ENCODE peak calls at places on chromosomes 3 and 15, in five cellular contexts. One of them, this sample, is unnamed.

GRCh38 chr15:39920510-39921273 is 626 bp upstream of the GPR176 start:
- DNase-seq in foreskin fibroblast: peak; percentile 95
- DNase-seq in DND-41: no peak
- DNase-seq in dorsolateral prefrontal cortex: peak; percentile 83
- DNase-seq in cardiac muscle cell: peak; percentile 87
- DNase-seq in this sample: peak; percentile 44

GRCh38 chr3:129063841-129064482 is 3.4 kb downstream of the GP9 start:
- DNase-seq in foreskin fibroblast: no peak
- DNase-seq in DND-41: no peak
- DNase-seq in dorsolateral prefrontal cortex: no peak
- DNase-seq in cardiac muscle cell: no peak
- DNase-seq in this sample: no peak

GRCh38 chr3:12963869-12964712 is 109.1 kb downstream of the IQSEC1 start:
- DNase-seq in foreskin fibroblast: peak; percentile 37
- DNase-seq in DND-41: no peak
- DNase-seq in dorsolateral prefrontal cortex: no peak
- DNase-seq in cardiac muscle cell: peak; percentile 36
- DNase-seq in this sample: no peak

GRCh38 chr15:57321973-57322601 is 54.2 kb upstream of the CGNL1 start:
- DNase-seq in foreskin fibroblast: no peak
- DNase-seq in DND-41: peak; percentile 48
- DNase-seq in dorsolateral prefrontal cortex: no peak
- DNase-seq in cardiac muscle cell: no peak
- DNase-seq in this sample: peak; percentile 97

GRCh38 chr3:73772599-73772998 is 147.9 kb upstream of the PDZRN3 start:
- DNase-seq in foreskin fibroblast: no peak
- DNase-seq in DND-41: no peak
- DNase-seq in dorsolateral prefrontal cortex: no peak
- DNase-seq in cardiac muscle cell: no peak
- DNase-seq in this sample: no peak

GRCh38 chr3:156605686-156606605 is 51.0 kb upstream of the SSR3 start:
- DNase-seq in foreskin fibroblast: peak; percentile 85
- DNase-seq in DND-41: no peak
- DNase-seq in dorsolateral prefrontal cortex: peak; percentile 25
- DNase-seq in cardiac muscle cell: peak; percentile 82
- DNase-seq in this sample: no peak

GRCh38 chr15:100923076-100923475 is 3.9 kb downstream of the LRRK1 start:
- DNase-seq in foreskin fibroblast: no peak
- DNase-seq in DND-41: no peak
- DNase-seq in dorsolateral prefrontal cortex: no peak
- DNase-seq in cardiac muscle cell: no peak
- DNase-seq in this sample: no peak

GRCh38 chr3:167493240-167493639 is 19.4 kb upstream of the SERPINI2 start:
- DNase-seq in foreskin fibroblast: no peak
- DNase-seq in DND-41: no peak
- DNase-seq in dorsolateral prefrontal cortex: no peak
- DNase-seq in cardiac muscle cell: no peak
- DNase-seq in this sample: peak; percentile 20

GRCh38 chr15:38894260-38894948 is 329.8 kb upstream of the RASGRP1 start:
- DNase-seq in foreskin fibroblast: peak; percentile 89
- DNase-seq in DND-41: no peak
- DNase-seq in dorsolateral prefrontal cortex: no peak
- DNase-seq in cardiac muscle cell: peak; percentile 89
- DNase-seq in this sample: no peak

GRCh38 chr15:54979949-54980348 is 216.8 kb downstream of the RSL24D1 start:
- DNase-seq in foreskin fibroblast: no peak
- DNase-seq in DND-41: no peak
- DNase-seq in dorsolateral prefrontal cortex: no peak
- DNase-seq in cardiac muscle cell: no peak
- DNase-seq in this sample: no peak

GRCh38 chr15:51687565-51687964 is 6.3 kb downstream of the SCG3 start:
- DNase-seq in foreskin fibroblast: no peak
- DNase-seq in DND-41: no peak
- DNase-seq in dorsolateral prefrontal cortex: no peak
- DNase-seq in cardiac muscle cell: no peak
- DNase-seq in this sample: no peak

GRCh38 chr3:192875971-192876565 is 41.6 kb downstream of the MB21D2 start:
- DNase-seq in foreskin fibroblast: no peak
- DNase-seq in DND-41: no peak
- DNase-seq in dorsolateral prefrontal cortex: no peak
- DNase-seq in cardiac muscle cell: peak; percentile 54
- DNase-seq in this sample: no peak

GRCh38 chr3:134034005-134034785 is 4.5 kb upstream of the SLCO2A1 start:
- DNase-seq in foreskin fibroblast: no peak
- DNase-seq in DND-41: no peak
- DNase-seq in dorsolateral prefrontal cortex: no peak
- DNase-seq in cardiac muscle cell: no peak
- DNase-seq in this sample: no peak

GRCh38 chr15:49686626-49687025 is 65.8 kb downstream of the DTWD1 start:
- DNase-seq in foreskin fibroblast: peak; percentile 48
- DNase-seq in DND-41: no peak
- DNase-seq in dorsolateral prefrontal cortex: no peak
- DNase-seq in cardiac muscle cell: peak; percentile 58
- DNase-seq in this sample: no peak

GRCh38 chr3:86937306-86937791 is 53.6 kb downstream of the VGLL3 start:
- DNase-seq in foreskin fibroblast: peak; percentile 94
- DNase-seq in DND-41: no peak
- DNase-seq in dorsolateral prefrontal cortex: no peak
- DNase-seq in cardiac muscle cell: peak; percentile 84
- DNase-seq in this sample: no peak

GRCh38 chr3:143831208-143831607 is 17.1 kb downstream of the SLC9A9 start:
- DNase-seq in foreskin fibroblast: peak; percentile 71
- DNase-seq in DND-41: no peak
- DNase-seq in dorsolateral prefrontal cortex: no peak
- DNase-seq in cardiac muscle cell: peak; percentile 52
- DNase-seq in this sample: no peak

GRCh38 chr15:101672298-101672697 is 20.1 kb upstream of the TM2D3 start:
- DNase-seq in foreskin fibroblast: no peak
- DNase-seq in DND-41: no peak
- DNase-seq in dorsolateral prefrontal cortex: no peak
- DNase-seq in cardiac muscle cell: peak; percentile 12
- DNase-seq in this sample: no peak

GRCh38 chr3:185519021-185519420 is 20.2 kb upstream of the TMEM41A start:
- DNase-seq in foreskin fibroblast: no peak
- DNase-seq in DND-41: no peak
- DNase-seq in dorsolateral prefrontal cortex: no peak
- DNase-seq in cardiac muscle cell: no peak
- DNase-seq in this sample: no peak

GRCh38 chr3:99084156-99084555 is 182.7 kb upstream of the DCBLD2 start:
- DNase-seq in foreskin fibroblast: no peak
- DNase-seq in DND-41: no peak
- DNase-seq in dorsolateral prefrontal cortex: no peak
- DNase-seq in cardiac muscle cell: no peak
- DNase-seq in this sample: no peak

GRCh38 chr15:31212286-31212685 is 110.8 kb upstream of the TRPM1 start:
- DNase-seq in foreskin fibroblast: no peak
- DNase-seq in DND-41: no peak
- DNase-seq in dorsolateral prefrontal cortex: no peak
- DNase-seq in cardiac muscle cell: peak; percentile 45
- DNase-seq in this sample: no peak

GRCh38 chr3:141237701-141238521 is 6.3 kb downstream of the PXYLP1 start:
- DNase-seq in foreskin fibroblast: no peak
- DNase-seq in DND-41: no peak
- DNase-seq in dorsolateral prefrontal cortex: peak; percentile 55
- DNase-seq in cardiac muscle cell: peak; percentile 27
- DNase-seq in this sample: no peak

GRCh38 chr15:66925721-66926120 is 139.7 kb upstream of the SMAD3 start:
- DNase-seq in foreskin fibroblast: no peak
- DNase-seq in DND-41: no peak
- DNase-seq in dorsolateral prefrontal cortex: no peak
- DNase-seq in cardiac muscle cell: no peak
- DNase-seq in this sample: no peak

GRCh38 chr15:66923438-66923881 is 141.9 kb upstream of the SMAD3 start:
- DNase-seq in foreskin fibroblast: peak; percentile 21
- DNase-seq in DND-41: peak; percentile 21
- DNase-seq in dorsolateral prefrontal cortex: no peak
- DNase-seq in cardiac muscle cell: no peak
- DNase-seq in this sample: peak; percentile 62

GRCh38 chr15:66921319-66921718 is 144.1 kb upstream of the SMAD3 start:
- DNase-seq in foreskin fibroblast: no peak
- DNase-seq in DND-41: no peak
- DNase-seq in dorsolateral prefrontal cortex: no peak
- DNase-seq in cardiac muscle cell: no peak
- DNase-seq in this sample: no peak

GRCh38 chr15:66924889-66925288 is 140.5 kb upstream of the SMAD3 start:
- DNase-seq in foreskin fibroblast: no peak
- DNase-seq in DND-41: no peak
- DNase-seq in dorsolateral prefrontal cortex: no peak
- DNase-seq in cardiac muscle cell: no peak
- DNase-seq in this sample: no peak

DNA sequence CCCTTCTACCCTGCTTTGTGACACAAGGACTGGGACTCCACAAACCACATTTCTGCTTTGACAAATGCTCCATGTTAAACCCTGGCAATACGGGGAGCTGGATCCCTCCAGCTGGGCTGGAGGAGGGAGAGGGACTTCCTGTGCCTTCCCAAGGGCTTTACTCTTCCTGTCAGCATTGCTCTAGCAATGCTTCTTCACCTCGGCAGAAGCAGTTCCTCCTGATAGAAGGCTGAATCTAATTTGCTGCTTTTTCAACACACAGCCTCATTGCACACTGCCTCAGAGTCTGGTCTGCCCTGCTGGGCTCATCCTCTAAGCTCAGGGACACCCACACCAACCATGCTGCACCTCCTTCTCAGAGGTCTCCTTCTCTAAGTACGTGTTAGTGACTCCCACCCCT is 142.8 kb upstream of the SMAD3 start:
- DNase-seq in foreskin fibroblast: no peak
- DNase-seq in DND-41: no peak
- DNase-seq in dorsolateral prefrontal cortex: no peak
- DNase-seq in cardiac muscle cell: no peak
- DNase-seq in this sample: no peak
- H3K4me3 ChIP-seq in foreskin fibroblast: no peak overlapping the region
- H3K4me3 ChIP-seq in DND-41: no peak overlapping the region
- H3K4me3 ChIP-seq in dorsolateral prefrontal cortex: no peak overlapping the region
- H3K4me3 ChIP-seq in cardiac muscle cell: no peak overlapping the region
- H3K4me3 ChIP-seq in this sample: no peak overlapping the region

DNA sequence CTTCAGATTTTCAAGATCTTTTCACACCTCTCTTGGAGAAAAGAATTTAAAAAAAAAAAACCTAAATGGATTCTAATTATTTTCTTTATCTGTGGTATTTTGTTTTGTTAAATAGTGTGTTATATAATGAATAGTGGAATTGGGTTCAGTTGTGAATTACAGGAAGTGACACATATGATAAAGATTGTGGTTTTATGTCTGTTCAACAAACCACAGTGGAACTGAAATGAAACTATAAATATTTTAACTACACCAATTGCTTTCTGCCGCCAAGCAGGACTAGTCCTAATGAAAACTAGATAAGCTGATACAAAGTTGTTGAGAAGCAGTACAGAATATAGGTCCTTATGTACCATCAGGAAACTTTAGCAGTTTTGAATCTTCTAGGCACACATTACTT is 121.6 kb downstream of the UBE2E2 start:
- DNase-seq in foreskin fibroblast: peak; percentile 38
- DNase-seq in DND-41: peak; percentile 7
- DNase-seq in dorsolateral prefrontal cortex: no peak
- DNase-seq in cardiac muscle cell: peak; percentile 73
- DNase-seq in this sample: peak; percentile 41
- H3K4me3 ChIP-seq in foreskin fibroblast: no peak overlapping the region
- H3K4me3 ChIP-seq in DND-41: no peak overlapping the region
- H3K4me3 ChIP-seq in dorsolateral prefrontal cortex: no peak overlapping the region
- H3K4me3 ChIP-seq in cardiac muscle cell: no peak overlapping the region
- H3K4me3 ChIP-seq in this sample: no peak overlapping the region

DNA sequence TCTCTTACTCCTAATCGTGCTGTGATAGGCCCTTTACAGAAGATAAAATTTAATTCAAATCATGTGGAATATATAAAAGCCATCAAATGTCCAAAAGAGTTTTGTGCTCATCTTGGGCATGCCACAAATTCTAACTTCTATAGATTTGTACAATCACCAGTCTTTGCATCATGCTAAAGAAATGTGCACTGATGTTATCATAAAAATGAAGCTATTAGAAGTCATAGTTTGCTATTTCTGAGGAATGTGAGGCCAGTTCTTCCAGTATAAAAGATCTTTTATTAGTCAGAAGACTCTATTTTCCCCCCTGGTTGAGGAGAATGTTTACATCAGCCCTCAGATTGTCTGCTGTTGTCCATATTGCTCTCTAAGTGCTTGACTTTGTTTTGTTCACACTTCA is 2.1 kb upstream of the ANXA2 start:
- DNase-seq in foreskin fibroblast: peak; percentile 76
- DNase-seq in DND-41: no peak
- DNase-seq in dorsolateral prefrontal cortex: no peak
- DNase-seq in cardiac muscle cell: peak; percentile 60
- DNase-seq in this sample: no peak
- H3K4me3 ChIP-seq in foreskin fibroblast: no peak overlapping the region
- H3K4me3 ChIP-seq in DND-41: no peak overlapping the region
- H3K4me3 ChIP-seq in dorsolateral prefrontal cortex: no peak overlapping the region
- H3K4me3 ChIP-seq in cardiac muscle cell: no peak overlapping the region
- H3K4me3 ChIP-seq in this sample: no peak overlapping the region

GRCh38 chr3:194351952-194352536 is 916 bp upstream of the CPN2 start:
- DNase-seq in foreskin fibroblast: no peak
- DNase-seq in DND-41: no peak
- DNase-seq in dorsolateral prefrontal cortex: no peak
- DNase-seq in cardiac muscle cell: no peak
- DNase-seq in this sample: no peak

GRCh38 chr3:194348354-194348753 is 2.8 kb downstream of the CPN2 start:
- DNase-seq in foreskin fibroblast: peak; percentile 52
- DNase-seq in DND-41: no peak
- DNase-seq in dorsolateral prefrontal cortex: no peak
- DNase-seq in cardiac muscle cell: no peak
- DNase-seq in this sample: no peak

GRCh38 chr3:194350726-194351071 is 429 bp downstream of the CPN2 start:
- DNase-seq in foreskin fibroblast: no peak
- DNase-seq in DND-41: no peak
- DNase-seq in dorsolateral prefrontal cortex: no peak
- DNase-seq in cardiac muscle cell: no peak
- DNase-seq in this sample: no peak

GRCh38 chr3:194352631-194353290 is 1.6 kb upstream of the CPN2 start:
- DNase-seq in foreskin fibroblast: no peak
- DNase-seq in DND-41: no peak
- DNase-seq in dorsolateral prefrontal cortex: no peak
- DNase-seq in cardiac muscle cell: no peak
- DNase-seq in this sample: no peak

GRCh38 chr3:194351080-194351672 is at the start of gene CPN2:
- DNase-seq in foreskin fibroblast: no peak
- DNase-seq in DND-41: no peak
- DNase-seq in dorsolateral prefrontal cortex: no peak
- DNase-seq in cardiac muscle cell: no peak
- DNase-seq in this sample: no peak
- H3K4me3 ChIP-seq in foreskin fibroblast: no peak within 1 kb of the TSS
- H3K4me3 ChIP-seq in DND-41: no peak within 1 kb of the TSS
- H3K4me3 ChIP-seq in dorsolateral prefrontal cortex: no peak within 1 kb of the TSS
- H3K4me3 ChIP-seq in cardiac muscle cell: no peak within 1 kb of the TSS
- H3K4me3 ChIP-seq in this sample: no peak within 1 kb of the TSS

GRCh38 chr15:68053001-68053400 is 1.1 kb upstream of the PIAS1 start:
- DNase-seq in foreskin fibroblast: no peak
- DNase-seq in DND-41: no peak
- DNase-seq in dorsolateral prefrontal cortex: no peak
- DNase-seq in cardiac muscle cell: no peak
- DNase-seq in this sample: no peak
- H3K4me3 ChIP-seq in foreskin fibroblast: no peak overlapping the region
- H3K4me3 ChIP-seq in DND-41: no peak overlapping the region
- H3K4me3 ChIP-seq in dorsolateral prefrontal cortex: no peak overlapping the region
- H3K4me3 ChIP-seq in cardiac muscle cell: no peak overlapping the region
- H3K4me3 ChIP-seq in this sample: no peak overlapping the region

This sample was measured in Jurkat, Clone E6-1.